ENCODE peak calls at places on chromosomes 12 and 14, in five cellular contexts. One of them, this sample, is unnamed.

GRCh38 chr12:107025691-107026090 is 38.7 kb upstream of the MTERF2 start:
- DNase-seq in hepatocyte: no peak
- DNase-seq in neural progenitor cell: no peak
- DNase-seq in endothelial cell of umbilical vein: no peak
- DNase-seq in GM23248: peak
- DNase-seq in this sample: no peak

GRCh38 chr14:56005580-56006053 is 112.6 kb upstream of the PELI2 start:
- DNase-seq in hepatocyte: peak
- DNase-seq in neural progenitor cell: no peak
- DNase-seq in endothelial cell of umbilical vein: no peak
- DNase-seq in GM23248: peak
- DNase-seq in this sample: peak

GRCh38 chr12:54352022-54352531 is 12.2 kb downstream of the GPR84 start:
- DNase-seq in hepatocyte: peak
- DNase-seq in neural progenitor cell: peak
- DNase-seq in endothelial cell of umbilical vein: no peak
- DNase-seq in GM23248: peak
- DNase-seq in this sample: peak

GRCh38 chr14:26233126-26233525 is 364.7 kb downstream of the NOVA1 start:
- DNase-seq in hepatocyte: no peak
- DNase-seq in neural progenitor cell: no peak
- DNase-seq in endothelial cell of umbilical vein: no peak
- DNase-seq in GM23248: no peak
- DNase-seq in this sample: no peak

GRCh38 chr12:63845726-63846125 is 1.2 kb downstream of the SRGAP1 start:
- DNase-seq in hepatocyte: peak
- DNase-seq in neural progenitor cell: no peak
- DNase-seq in endothelial cell of umbilical vein: peak
- DNase-seq in GM23248: peak
- DNase-seq in this sample: peak

GRCh38 chr14:104342435-104343293 is 204.3 kb downstream of the KIF26A start:
- DNase-seq in hepatocyte: no peak
- DNase-seq in neural progenitor cell: peak
- DNase-seq in endothelial cell of umbilical vein: no peak
- DNase-seq in GM23248: no peak
- DNase-seq in this sample: no peak

GRCh38 chr14:91323671-91324605 is 79.4 kb upstream of the GPR68 start:
- DNase-seq in hepatocyte: peak
- DNase-seq in neural progenitor cell: peak
- DNase-seq in endothelial cell of umbilical vein: peak
- DNase-seq in GM23248: peak
- DNase-seq in this sample: peak

GRCh38 chr12:12726543-12727093 is 9.4 kb downstream of the CDKN1B start:
- DNase-seq in hepatocyte: no peak
- DNase-seq in neural progenitor cell: no peak
- DNase-seq in endothelial cell of umbilical vein: peak
- DNase-seq in GM23248: peak
- DNase-seq in this sample: peak

GRCh38 chr14:91416744-91417133 is 881 bp downstream of the CCDC88C start:
- DNase-seq in hepatocyte: no peak
- DNase-seq in neural progenitor cell: no peak
- DNase-seq in endothelial cell of umbilical vein: peak
- DNase-seq in GM23248: no peak
- DNase-seq in this sample: no peak

GRCh38 chr12:96906849-96907664 is at the start of gene NEDD1:
- DNase-seq in hepatocyte: peak
- DNase-seq in neural progenitor cell: peak
- DNase-seq in endothelial cell of umbilical vein: peak
- DNase-seq in GM23248: peak
- DNase-seq in this sample: peak

GRCh38 chr12:15928870-15929571 is 17.9 kb downstream of the DERA start:
- DNase-seq in hepatocyte: no peak
- DNase-seq in neural progenitor cell: peak
- DNase-seq in endothelial cell of umbilical vein: no peak
- DNase-seq in GM23248: peak
- DNase-seq in this sample: peak

GRCh38 chr12:83573676-83574075 is 887.0 kb downstream of the TMTC2 start:
- DNase-seq in hepatocyte: peak
- DNase-seq in neural progenitor cell: no peak
- DNase-seq in endothelial cell of umbilical vein: no peak
- DNase-seq in GM23248: peak
- DNase-seq in this sample: peak

GRCh38 chr12:14931791-14932560 is 6.4 kb downstream of the ERP27 start:
- DNase-seq in hepatocyte: no peak
- DNase-seq in neural progenitor cell: no peak
- DNase-seq in endothelial cell of umbilical vein: no peak
- DNase-seq in GM23248: no peak
- DNase-seq in this sample: no peak

GRCh38 chr14:79018846-79019245 is 848.7 kb downstream of the NRXN3 start:
- DNase-seq in hepatocyte: no peak
- DNase-seq in neural progenitor cell: no peak
- DNase-seq in endothelial cell of umbilical vein: peak
- DNase-seq in GM23248: peak
- DNase-seq in this sample: peak

GRCh38 chr14:103029936-103030335 is 27.4 kb downstream of the CDC42BPB start:
- DNase-seq in hepatocyte: no peak
- DNase-seq in neural progenitor cell: no peak
- DNase-seq in endothelial cell of umbilical vein: no peak
- DNase-seq in GM23248: no peak
- DNase-seq in this sample: no peak

GRCh38 chr14:53430870-53431269 is 277.7 kb upstream of the DDHD1 start:
- DNase-seq in hepatocyte: no peak
- DNase-seq in neural progenitor cell: no peak
- DNase-seq in endothelial cell of umbilical vein: no peak
- DNase-seq in GM23248: no peak
- DNase-seq in this sample: peak

GRCh38 chr12:104758771-104759170 is 199.3 kb downstream of the SLC41A2 start:
- DNase-seq in hepatocyte: no peak
- DNase-seq in neural progenitor cell: no peak
- DNase-seq in endothelial cell of umbilical vein: no peak
- DNase-seq in GM23248: no peak
- DNase-seq in this sample: no peak

GRCh38 chr12:110039085-110039807 is 9.1 kb downstream of the C12orf76 start:
- DNase-seq in hepatocyte: peak
- DNase-seq in neural progenitor cell: no peak
- DNase-seq in endothelial cell of umbilical vein: peak
- DNase-seq in GM23248: peak
- DNase-seq in this sample: peak

GRCh38 chr12:56021882-56022497 is 1.1 kb downstream of the IKZF4 start:
- DNase-seq in hepatocyte: no peak
- DNase-seq in neural progenitor cell: no peak
- DNase-seq in endothelial cell of umbilical vein: no peak
- DNase-seq in GM23248: no peak
- DNase-seq in this sample: no peak

DNA sequence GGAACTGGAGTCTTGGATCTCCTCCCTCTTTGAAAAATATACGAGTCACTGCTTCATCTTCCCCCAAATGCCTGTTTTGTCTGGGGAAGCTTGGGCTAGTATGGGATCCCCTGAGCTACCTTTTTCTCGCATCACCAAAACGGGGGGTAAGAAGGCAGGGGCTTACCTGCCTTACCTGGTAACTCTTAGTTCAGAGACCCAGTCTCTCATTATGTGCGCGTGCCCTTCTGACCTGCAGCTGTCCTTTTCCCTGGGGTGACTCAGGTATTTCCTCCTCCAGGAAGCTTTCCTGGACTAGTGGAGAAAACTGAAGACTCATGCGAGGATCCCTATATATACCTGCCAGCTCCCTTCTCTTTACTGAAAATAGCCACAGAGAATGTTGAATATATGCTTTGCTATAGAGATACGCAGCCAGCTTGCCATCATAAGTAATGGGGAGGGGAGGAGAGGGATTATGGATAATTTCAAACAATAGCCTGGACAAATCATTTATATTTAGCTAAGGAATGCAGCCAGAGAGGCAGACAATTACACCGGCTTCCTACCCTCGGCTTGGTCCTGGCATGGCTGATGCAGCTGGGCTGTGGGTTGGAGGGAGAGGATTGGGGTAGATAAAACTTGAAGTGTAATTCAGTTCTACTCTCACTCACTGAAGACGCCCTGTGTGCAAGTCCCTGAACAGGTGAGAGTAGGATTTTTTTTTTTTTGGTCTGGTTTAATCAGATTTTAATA is 1.1 kb downstream of the TSPAN9 start:
- DNase-seq in hepatocyte: no peak
- DNase-seq in neural progenitor cell: no peak
- DNase-seq in endothelial cell of umbilical vein: peak
- DNase-seq in GM23248: no peak
- DNase-seq in this sample: no peak
- TF ChIP-seq EZH2 in hepatocyte: no peak
- TF ChIP-seq EZH2 in neural progenitor cell: no peak
- TF ChIP-seq EZH2 in endothelial cell of umbilical vein: no peak
- TF ChIP-seq EZH2 in GM23248: no peak
- TF ChIP-seq EZH2 in this sample: no peak

GRCh38 chr14:100160534-100160916 is 1.1 kb upstream of the DEGS2 start:
- DNase-seq in hepatocyte: peak
- DNase-seq in neural progenitor cell: no peak
- DNase-seq in endothelial cell of umbilical vein: no peak
- DNase-seq in GM23248: no peak
- DNase-seq in this sample: no peak

GRCh38 chr14:100159865-100160533 is 554 bp upstream of the DEGS2 start:
- DNase-seq in hepatocyte: peak
- DNase-seq in neural progenitor cell: peak
- DNase-seq in endothelial cell of umbilical vein: no peak
- DNase-seq in GM23248: no peak
- DNase-seq in this sample: no peak

GRCh38 chr14:100159107-100159864 is at the start of gene DEGS2:
- DNase-seq in hepatocyte: peak
- DNase-seq in neural progenitor cell: peak
- DNase-seq in endothelial cell of umbilical vein: no peak
- DNase-seq in GM23248: peak
- DNase-seq in this sample: no peak

GRCh38 chr14:100156776-100157175 is 2.7 kb downstream of the DEGS2 start:
- DNase-seq in hepatocyte: no peak
- DNase-seq in neural progenitor cell: no peak
- DNase-seq in endothelial cell of umbilical vein: no peak
- DNase-seq in GM23248: no peak
- DNase-seq in this sample: no peak

DNA sequence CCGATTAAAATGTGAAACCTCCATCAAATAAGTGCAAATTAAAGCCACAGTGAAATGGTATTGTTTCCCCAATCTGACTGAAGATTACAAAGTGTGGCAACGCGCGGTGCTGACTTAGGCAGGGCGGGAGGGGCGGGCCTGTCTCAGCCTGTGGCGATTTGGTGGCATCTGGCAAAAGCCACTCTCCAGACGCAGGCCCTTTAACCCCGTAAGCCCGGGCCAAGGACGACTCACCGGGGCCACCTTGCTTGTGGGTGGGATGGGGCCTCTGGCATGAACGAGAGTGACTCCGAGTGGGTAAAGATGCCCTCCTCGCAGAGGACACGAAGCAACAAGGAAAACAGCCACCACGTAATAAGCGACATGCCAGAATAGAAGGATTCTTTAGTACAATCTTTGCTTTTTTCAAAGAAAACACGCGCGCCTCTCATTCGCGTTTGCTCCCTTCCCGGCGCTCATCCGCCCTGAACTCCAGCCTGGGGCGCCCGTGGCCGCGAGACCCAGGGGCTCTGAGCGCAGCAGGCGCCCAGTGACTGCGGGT is 809 bp downstream of the DEGS2 start:
- DNase-seq in hepatocyte: no peak
- DNase-seq in neural progenitor cell: peak
- DNase-seq in endothelial cell of umbilical vein: no peak
- DNase-seq in GM23248: no peak
- DNase-seq in this sample: no peak
- TF ChIP-seq EZH2 in hepatocyte: no peak
- TF ChIP-seq EZH2 in neural progenitor cell: no peak
- TF ChIP-seq EZH2 in endothelial cell of umbilical vein: no peak
- TF ChIP-seq EZH2 in GM23248: no peak
- TF ChIP-seq EZH2 in this sample: peak

GRCh38 chr12:4270016-4270669 is 3.4 kb upstream of the CCND2 start:
- DNase-seq in hepatocyte: no peak
- DNase-seq in neural progenitor cell: peak
- DNase-seq in endothelial cell of umbilical vein: no peak
- DNase-seq in GM23248: no peak
- DNase-seq in this sample: no peak
- TF ChIP-seq EZH2 in hepatocyte: no peak
- TF ChIP-seq EZH2 in neural progenitor cell: peak
- TF ChIP-seq EZH2 in endothelial cell of umbilical vein: peak
- TF ChIP-seq EZH2 in GM23248: peak
- TF ChIP-seq EZH2 in this sample: peak

GRCh38 chr12:52014567-52015392 is 8.0 kb downstream of the TAMALIN start:
- DNase-seq in hepatocyte: no peak
- DNase-seq in neural progenitor cell: peak
- DNase-seq in endothelial cell of umbilical vein: no peak
- DNase-seq in GM23248: no peak
- DNase-seq in this sample: peak
- TF ChIP-seq EZH2 in hepatocyte: no peak
- TF ChIP-seq EZH2 in neural progenitor cell: no peak
- TF ChIP-seq EZH2 in endothelial cell of umbilical vein: no peak
- TF ChIP-seq EZH2 in GM23248: no peak
- TF ChIP-seq EZH2 in this sample: no peak

This sample was measured in fibroblast of lung.